ENCODE peak calls at places on chromosomes 3 and 15, in five cellular contexts. One of them, this sample, is unnamed.

GRCh38 chr3:71658131-71658530 is 67.1 kb downstream of the EIF4E3 start:
- DNase-seq in fibroblast of pulmonary artery: peak
- DNase-seq in mucosa of descending colon: peak
- DNase-seq in breast epithelium: peak
- DNase-seq in H1: no peak
- DNase-seq in this sample: no peak

GRCh38 chr3:79517766-79518413 is 249.9 kb downstream of the ROBO1 start:
- DNase-seq in breast epithelium: no peak
- DNase-seq in H1: no peak
- DNase-seq in mucosa of descending colon: no peak
- DNase-seq in fibroblast of pulmonary artery: peak
- DNase-seq in this sample: no peak

GRCh38 chr15:99476413-99477222 is 89.2 kb upstream of the MEF2A start:
- DNase-seq in breast epithelium: peak
- DNase-seq in fibroblast of pulmonary artery: peak
- DNase-seq in H1: no peak
- DNase-seq in mucosa of descending colon: peak
- DNase-seq in this sample: no peak

GRCh38 chr15:59315914-59316428 is 56.7 kb downstream of the MYO1E start:
- DNase-seq in mucosa of descending colon: no peak
- DNase-seq in breast epithelium: no peak
- DNase-seq in H1: no peak
- DNase-seq in fibroblast of pulmonary artery: no peak
- DNase-seq in this sample: no peak

GRCh38 chr15:70016511-70016994 is 81.2 kb downstream of the TLE3 start:
- DNase-seq in H1: no peak
- DNase-seq in mucosa of descending colon: no peak
- DNase-seq in breast epithelium: no peak
- DNase-seq in fibroblast of pulmonary artery: no peak
- DNase-seq in this sample: no peak

GRCh38 chr3:188901126-188901525 is 270.6 kb upstream of the TPRG1 start:
- DNase-seq in fibroblast of pulmonary artery: no peak
- DNase-seq in H1: no peak
- DNase-seq in mucosa of descending colon: no peak
- DNase-seq in breast epithelium: no peak
- DNase-seq in this sample: no peak

GRCh38 chr15:60134609-60135008 is 130.5 kb downstream of the FOXB1 start:
- DNase-seq in fibroblast of pulmonary artery: no peak
- DNase-seq in breast epithelium: no peak
- DNase-seq in H1: no peak
- DNase-seq in mucosa of descending colon: no peak
- DNase-seq in this sample: no peak

GRCh38 chr15:26842391-26842790 is 24.5 kb upstream of the GABRA5 start:
- DNase-seq in fibroblast of pulmonary artery: no peak
- DNase-seq in mucosa of descending colon: no peak
- DNase-seq in breast epithelium: no peak
- DNase-seq in H1: no peak
- DNase-seq in this sample: no peak

GRCh38 chr3:65231544-65231943 is 543.7 kb upstream of the ADAMTS9 start:
- DNase-seq in H1: no peak
- DNase-seq in fibroblast of pulmonary artery: no peak
- DNase-seq in breast epithelium: no peak
- DNase-seq in mucosa of descending colon: no peak
- DNase-seq in this sample: no peak

GRCh38 chr3:58835075-58835474 is 168.5 kb upstream of the FAM3D start:
- DNase-seq in H1: no peak
- DNase-seq in breast epithelium: no peak
- DNase-seq in fibroblast of pulmonary artery: peak
- DNase-seq in mucosa of descending colon: no peak
- DNase-seq in this sample: no peak

GRCh38 chr15:63507878-63508818 is 3.8 kb downstream of the USP3 start:
- DNase-seq in fibroblast of pulmonary artery: no peak
- DNase-seq in H1: no peak
- DNase-seq in breast epithelium: no peak
- DNase-seq in mucosa of descending colon: no peak
- DNase-seq in this sample: no peak

GRCh38 chr3:106797461-106797860 is 579.8 kb upstream of the CCDC54 start:
- DNase-seq in fibroblast of pulmonary artery: no peak
- DNase-seq in mucosa of descending colon: no peak
- DNase-seq in H1: no peak
- DNase-seq in breast epithelium: no peak
- DNase-seq in this sample: no peak

GRCh38 chr3:188497021-188497420 is 343.1 kb downstream of the LPP start:
- DNase-seq in H1: no peak
- DNase-seq in breast epithelium: no peak
- DNase-seq in mucosa of descending colon: no peak
- DNase-seq in fibroblast of pulmonary artery: peak
- DNase-seq in this sample: no peak

GRCh38 chr3:149575213-149575961 is 82.4 kb downstream of the WWTR1 start:
- DNase-seq in fibroblast of pulmonary artery: peak
- DNase-seq in mucosa of descending colon: peak
- DNase-seq in breast epithelium: no peak
- DNase-seq in H1: no peak
- DNase-seq in this sample: no peak

GRCh38 chr3:98541695-98542094 is 9.9 kb downstream of the GPR15 start:
- DNase-seq in H1: no peak
- DNase-seq in mucosa of descending colon: no peak
- DNase-seq in fibroblast of pulmonary artery: no peak
- DNase-seq in breast epithelium: no peak
- DNase-seq in this sample: no peak

GRCh38 chr3:49170744-49171118 is 667 bp upstream of the KLHDC8B start:
- DNase-seq in breast epithelium: no peak
- DNase-seq in mucosa of descending colon: no peak
- DNase-seq in fibroblast of pulmonary artery: no peak
- DNase-seq in H1: no peak
- DNase-seq in this sample: no peak

GRCh38 chr3:127959873-127960272 is 44.8 kb downstream of the KBTBD12 start:
- DNase-seq in mucosa of descending colon: no peak
- DNase-seq in fibroblast of pulmonary artery: peak
- DNase-seq in breast epithelium: no peak
- DNase-seq in H1: no peak
- DNase-seq in this sample: peak

GRCh38 chr3:177726807-177727206 is 529.5 kb upstream of the TBL1XR1 start:
- DNase-seq in mucosa of descending colon: no peak
- DNase-seq in H1: no peak
- DNase-seq in breast epithelium: no peak
- DNase-seq in fibroblast of pulmonary artery: no peak
- DNase-seq in this sample: no peak

GRCh38 chr3:170360916-170361315 is 3.4 kb downstream of the SKIL start:
- DNase-seq in mucosa of descending colon: no peak
- DNase-seq in H1: no peak
- DNase-seq in fibroblast of pulmonary artery: no peak
- DNase-seq in breast epithelium: no peak
- DNase-seq in this sample: no peak

GRCh38 chr3:184821034-184821433 is 9.1 kb downstream of the VPS8 start:
- DNase-seq in breast epithelium: no peak
- DNase-seq in H1: no peak
- DNase-seq in fibroblast of pulmonary artery: no peak
- DNase-seq in mucosa of descending colon: no peak
- DNase-seq in this sample: no peak

GRCh38 chr3:9780920-9781319 is 11.2 kb upstream of the CAMK1 start:
- DNase-seq in H1: no peak
- DNase-seq in mucosa of descending colon: no peak
- DNase-seq in breast epithelium: no peak
- DNase-seq in fibroblast of pulmonary artery: no peak
- DNase-seq in this sample: no peak

GRCh38 chr3:9783954-9784353 is 8.3 kb downstream of the TADA3 start:
- DNase-seq in H1: no peak
- DNase-seq in breast epithelium: no peak
- DNase-seq in fibroblast of pulmonary artery: no peak
- DNase-seq in mucosa of descending colon: no peak
- DNase-seq in this sample: no peak

GRCh38 chr3:9781978-9782575 is 10.2 kb downstream of the TADA3 start:
- DNase-seq in H1: no peak
- DNase-seq in fibroblast of pulmonary artery: no peak
- DNase-seq in breast epithelium: no peak
- DNase-seq in mucosa of descending colon: no peak
- DNase-seq in this sample: no peak

GRCh38 chr3:9781551-9781950 is 10.7 kb downstream of the TADA3 start:
- DNase-seq in mucosa of descending colon: no peak
- DNase-seq in fibroblast of pulmonary artery: no peak
- DNase-seq in H1: no peak
- DNase-seq in breast epithelium: no peak
- DNase-seq in this sample: no peak

GRCh38 chr3:9782777-9783176 is 9.5 kb downstream of the TADA3 start:
- DNase-seq in breast epithelium: no peak
- DNase-seq in fibroblast of pulmonary artery: no peak
- DNase-seq in mucosa of descending colon: no peak
- DNase-seq in H1: no peak
- DNase-seq in this sample: no peak
- TF ChIP-seq CTCF in breast epithelium: no peak
- TF ChIP-seq CTCF in fibroblast of pulmonary artery: peak
- TF ChIP-seq CTCF in mucosa of descending colon: no peak
- TF ChIP-seq CTCF in H1: no peak
- TF ChIP-seq CTCF in this sample: peak

DNA sequence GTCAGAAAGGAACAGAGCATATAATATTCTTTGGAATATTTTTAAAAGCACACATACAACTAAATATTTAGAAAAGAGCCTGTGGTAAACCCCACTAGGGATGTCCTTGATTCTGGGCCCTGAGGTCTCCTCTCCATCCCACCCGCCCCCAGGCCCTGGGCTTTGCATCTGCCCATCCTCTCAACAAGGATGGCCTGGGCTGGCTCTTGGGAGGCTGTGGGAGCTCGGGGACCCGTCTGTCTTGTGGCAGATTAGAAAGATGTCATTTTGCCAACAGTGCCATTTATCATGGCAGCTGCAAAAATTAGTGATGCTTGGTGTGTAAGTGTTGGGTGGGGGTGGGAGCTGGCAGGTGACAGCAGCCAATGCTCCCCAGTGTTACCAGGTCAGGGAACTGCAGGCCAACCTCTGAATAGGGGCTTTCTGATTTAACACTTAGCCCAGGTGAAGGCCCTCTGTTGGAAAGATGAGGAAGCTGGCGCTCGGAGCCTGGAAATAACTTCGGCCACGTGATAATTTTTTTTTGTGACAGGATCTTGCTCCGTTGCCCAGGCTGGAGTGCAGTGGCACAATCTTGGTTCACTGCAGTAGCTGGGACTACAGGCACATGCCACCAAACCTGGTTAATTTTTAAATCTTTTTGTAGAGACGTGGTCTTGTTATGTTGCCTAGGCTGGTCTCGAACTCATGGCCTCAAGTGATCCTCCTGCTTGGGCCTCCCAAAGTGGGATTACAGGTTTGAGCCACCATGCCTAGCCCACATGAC is 16.8 kb upstream of the CSPG4 start:
- DNase-seq in breast epithelium: no peak
- DNase-seq in mucosa of descending colon: peak
- DNase-seq in H1: no peak
- DNase-seq in fibroblast of pulmonary artery: no peak
- DNase-seq in this sample: no peak
- TF ChIP-seq CTCF in breast epithelium: no peak
- TF ChIP-seq CTCF in mucosa of descending colon: no peak
- TF ChIP-seq CTCF in H1: no peak
- TF ChIP-seq CTCF in fibroblast of pulmonary artery: no peak
- TF ChIP-seq CTCF in this sample: no peak

GRCh38 chr3:69384379-69384778 is 1.5 kb downstream of the FRMD4B start:
- DNase-seq in breast epithelium: no peak
- DNase-seq in fibroblast of pulmonary artery: peak
- DNase-seq in mucosa of descending colon: no peak
- DNase-seq in H1: no peak
- DNase-seq in this sample: no peak

GRCh38 chr3:69388241-69388640 is 2.4 kb upstream of the FRMD4B start:
- DNase-seq in H1: no peak
- DNase-seq in mucosa of descending colon: no peak
- DNase-seq in fibroblast of pulmonary artery: no peak
- DNase-seq in breast epithelium: no peak
- DNase-seq in this sample: no peak

GRCh38 chr3:69385033-69385722 is 710 bp downstream of the FRMD4B start:
- DNase-seq in mucosa of descending colon: no peak
- DNase-seq in fibroblast of pulmonary artery: no peak
- DNase-seq in breast epithelium: no peak
- DNase-seq in H1: no peak
- DNase-seq in this sample: no peak

GRCh38 chr3:69386535-69387385 is 872 bp upstream of the FRMD4B start:
- DNase-seq in breast epithelium: no peak
- DNase-seq in mucosa of descending colon: no peak
- DNase-seq in fibroblast of pulmonary artery: no peak
- DNase-seq in H1: no peak
- DNase-seq in this sample: no peak

DNA sequence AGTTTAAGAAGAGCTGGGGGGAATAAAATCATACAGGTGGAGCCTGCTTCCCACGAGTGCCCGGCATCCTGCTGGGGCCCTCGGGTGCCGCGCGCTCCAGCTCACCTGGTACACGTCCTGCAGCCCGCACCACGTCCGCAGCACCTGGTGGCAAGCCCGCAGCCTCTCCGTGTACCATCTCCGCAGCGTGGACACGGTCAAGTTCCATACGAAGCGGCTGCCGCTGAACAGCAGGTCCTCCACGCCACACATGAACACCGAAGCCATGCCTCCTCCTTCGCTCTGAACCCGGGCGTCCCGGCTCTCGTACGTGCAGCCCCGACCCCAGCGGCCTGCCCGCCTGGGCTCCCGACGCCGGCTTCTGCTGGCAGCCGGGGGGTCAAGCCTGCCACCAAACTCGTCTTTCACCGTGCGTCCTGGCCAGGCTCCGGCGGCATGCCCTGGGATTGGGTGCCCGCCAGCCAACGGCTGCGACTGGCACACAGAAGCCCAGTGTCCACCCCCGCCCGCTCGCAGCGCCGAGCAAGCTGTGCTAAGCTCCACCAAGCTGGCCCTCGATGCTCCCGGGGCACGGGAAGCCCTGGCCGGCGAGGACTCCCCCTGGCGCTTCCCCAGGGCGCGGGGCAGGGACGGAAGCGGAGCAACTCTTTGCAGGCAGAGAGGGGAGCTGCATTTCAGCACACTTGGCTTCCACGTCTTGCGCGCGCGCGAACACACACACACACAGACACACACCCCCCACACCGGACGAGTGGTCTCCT is at the start of gene FRMD4B:
- DNase-seq in H1: no peak
- DNase-seq in fibroblast of pulmonary artery: peak
- DNase-seq in breast epithelium: peak
- DNase-seq in mucosa of descending colon: peak
- DNase-seq in this sample: peak
- TF ChIP-seq CTCF in H1: no peak
- TF ChIP-seq CTCF in fibroblast of pulmonary artery: peak
- TF ChIP-seq CTCF in breast epithelium: no peak
- TF ChIP-seq CTCF in mucosa of descending colon: no peak
- TF ChIP-seq CTCF in this sample: no peak

DNA sequence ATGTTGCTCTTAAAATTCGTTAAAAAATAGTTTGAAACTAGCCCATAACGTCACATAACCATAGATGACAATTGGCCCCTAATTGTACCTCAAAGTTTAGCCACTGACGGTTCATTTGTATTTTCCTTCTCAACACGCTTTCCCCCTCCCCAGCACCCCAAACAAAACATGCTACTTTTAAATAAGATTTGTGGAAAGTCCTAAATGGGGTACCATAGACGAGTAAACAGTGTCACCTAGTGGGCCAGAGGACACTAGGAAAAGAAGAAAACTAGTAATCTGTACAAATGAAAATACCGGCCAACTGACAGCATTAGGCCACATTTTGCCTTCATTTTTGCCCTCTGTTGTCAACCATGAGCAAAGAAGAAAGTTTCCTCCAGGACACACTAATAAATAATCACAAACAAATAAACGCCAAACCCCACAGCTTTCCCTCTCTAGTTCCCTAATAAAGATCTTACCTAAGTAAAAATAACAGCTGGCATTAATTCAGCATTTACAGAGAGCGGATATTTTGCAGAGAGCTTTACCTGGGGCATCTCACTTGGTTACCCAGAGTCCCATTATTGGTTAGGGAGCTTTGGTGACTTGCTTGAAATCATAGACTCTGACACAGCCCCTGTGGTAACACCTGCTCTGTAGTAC is 175.1 kb upstream of the ATP11B start:
- DNase-seq in H1: no peak
- DNase-seq in breast epithelium: no peak
- DNase-seq in mucosa of descending colon: no peak
- DNase-seq in fibroblast of pulmonary artery: peak
- DNase-seq in this sample: no peak
- TF ChIP-seq CTCF in H1: peak
- TF ChIP-seq CTCF in breast epithelium: no peak
- TF ChIP-seq CTCF in mucosa of descending colon: no peak
- TF ChIP-seq CTCF in fibroblast of pulmonary artery: peak
- TF ChIP-seq CTCF in this sample: peak

This sample was measured in D721Med.